ENCODE peak calls at places on chromosomes 6 and 20, in four cellular contexts. Q is Panc1, R is left ventricle myocardium inferior, X is testis. B is an unnamed sample. For H3K9me3, the result is how much of the 10 kb centered on the place peaks cover.

GRCh38 chr6:74931567-74931966 is 274.3 kb downstream of the COL12A1 start:
- DNase-seq in Q (no peak), R (no peak), X (no peak), B (no peak)

GRCh38 chr6:104766601-104767000 is 93.1 kb downstream of the HACE1 start:
- DNase-seq in X (no peak), Q (no peak), R (no peak), B (no peak)

GRCh38 chr20:50277460-50278376 is 87.1 kb downstream of the CEBPB start:
- DNase-seq in X (no peak), Q (no peak), R (no peak), B (no peak)

GRCh38 chr20:31570735-31571617 is 34.1 kb upstream of the ID1 start:
- DNase-seq in Q (no peak), R (no peak), X (no peak), B (no peak)

GRCh38 chr20:49938173-49939163 is 2.3 kb downstream of the RNF114 start:
- DNase-seq in R (peak), Q (no peak), X (peak), B (peak)

GRCh38 chr6:10399451-10399850 is 15.4 kb downstream of the TFAP2A start:
- DNase-seq in R (no peak), Q (no peak), X (no peak), B (no peak)

GRCh38 chr6:169654590-169655391 is 47.0 kb downstream of the WDR27 start:
- DNase-seq in R (peak), Q (peak), X (peak), B (peak)

GRCh38 chr6:168713839-168714238 is 272.9 kb downstream of the SMOC2 start:
- DNase-seq in R (no peak), Q (no peak), X (peak), B (no peak)

GRCh38 chr6:106114492-106114891 is 28.4 kb downstream of the PRDM1 start:
- DNase-seq in Q (no peak), X (no peak), R (no peak), B (no peak)

GRCh38 chr6:142152731-142153130 is 5.7 kb downstream of the VTA1 start:
- DNase-seq in X (no peak), Q (no peak), R (no peak), B (no peak)

GRCh38 chr6:113718588-113718987 is 138.6 kb upstream of the MARCKS start:
- DNase-seq in Q (no peak), R (no peak), X (no peak), B (no peak)

GRCh38 chr6:42627044-42627443 is 63.2 kb downstream of the UBR2 start:
- DNase-seq in R (no peak), Q (no peak), X (no peak), B (no peak)

GRCh38 chr6:33815854-33816253 is 12.1 kb upstream of the MLN start:
- DNase-seq in X (no peak), Q (no peak), R (no peak), B (no peak)

GRCh38 chr6:83518946-83519489 is 6.7 kb downstream of the PRSS35 start:
- DNase-seq in X (no peak), Q (no peak), R (no peak), B (no peak)

GRCh38 chr6:50713977-50714486 is 706 bp downstream of the TFAP2D start:
- DNase-seq in R (no peak), X (no peak), Q (no peak), B (no peak)

GRCh38 chr6:135012764-135013163 is 41.9 kb downstream of the HBS1L start:
- DNase-seq in R (no peak), X (no peak), Q (no peak), B (no peak)

GRCh38 chr6:88848870-88849269 is 114.5 kb downstream of the RNGTT start:
- DNase-seq in R (no peak), X (no peak), Q (no peak), B (no peak)

GRCh38 chr6:143745160-143746133 is 67.7 kb downstream of the PHACTR2 start:
- DNase-seq in X (peak), Q (no peak), R (no peak), B (no peak)

GRCh38 chr6:87714093-87714809 is 12.2 kb upstream of the AKIRIN2 start:
- DNase-seq in Q (no peak), X (no peak), R (no peak), B (no peak)

GRCh38 chr6:14270925-14271791 is 153.6 kb downstream of the CD83 start:
- DNase-seq in R (no peak), Q (no peak), X (no peak), B (no peak)

GRCh38 chr6:9537381-9537780 is 877.5 kb downstream of the TFAP2A start:
- DNase-seq in R (no peak), Q (no peak), X (no peak), B (no peak)

GRCh38 chr6:42569102-42570028 is 5.5 kb downstream of the UBR2 start:
- DNase-seq in X (no peak), Q (no peak), R (no peak), B (no peak)

GRCh38 chr6:65259080-65259479 is 447.9 kb downstream of the EYS start:
- DNase-seq in X (no peak), R (no peak), Q (no peak), B (no peak)

GRCh38 chr6:116254297-116254724 is 436 bp upstream of the TSPYL4 start:
- DNase-seq in X (no peak), R (no peak), Q (no peak), B (no peak)

GRCh38 chr20:60013296-60014142 is 55.3 kb downstream of the CDH26 start:
- DNase-seq in R (no peak), Q (no peak), X (no peak), B (no peak)

GRCh38 chr6:152863618-152864326 is 113.2 kb downstream of the VIP start:
- DNase-seq in Q (peak), X (peak), R (peak), B (peak)

GRCh38 chr6:164099535-164099982 is 685.0 kb downstream of the QKI start:
- DNase-seq in X (no peak), Q (no peak), R (no peak), B (no peak)

GRCh38 chr6:168182908-168183612 is 104.0 kb upstream of the FRMD1 start:
- DNase-seq in Q (no peak), R (no peak), X (no peak), B (no peak)

GRCh38 chr6:168432196-168432595 is 8.8 kb upstream of the SMOC2 start:
- DNase-seq in Q (no peak), R (no peak), X (no peak), B (no peak)

GRCh38 chr6:108561742-108562502 is 1.2 kb downstream of the FOXO3 start:
- DNase-seq in R (peak), X (no peak), Q (no peak), B (peak)

GRCh38 chr6:140319209-140319608 is 944.8 kb upstream of the CITED2 start:
- DNase-seq in X (no peak), R (no peak), Q (no peak), B (no peak)

GRCh38 chr20:46774943-46775560 is 65.6 kb downstream of the SLC2A10 start:
- DNase-seq in X (no peak), Q (no peak), R (no peak), B (no peak)

GRCh38 chr6:7593234-7593633 is 3.2 kb downstream of the SNRNP48 start:
- DNase-seq in X (no peak), R (no peak), Q (no peak), B (no peak)

GRCh38 chr6:7590918-7591302 is 912 bp downstream of the SNRNP48 start:
- DNase-seq in X (no peak), Q (no peak), R (peak), B (no peak)

GRCh38 chr6:7591770-7592169 is 1.8 kb downstream of the SNRNP48 start:
- DNase-seq in X (no peak), Q (no peak), R (no peak), B (no peak)

GRCh38 chr6:7589949-7590917 is at the start of gene SNRNP48:
- DNase-seq in R (peak), X (peak), Q (peak), B (peak)

DNA sequence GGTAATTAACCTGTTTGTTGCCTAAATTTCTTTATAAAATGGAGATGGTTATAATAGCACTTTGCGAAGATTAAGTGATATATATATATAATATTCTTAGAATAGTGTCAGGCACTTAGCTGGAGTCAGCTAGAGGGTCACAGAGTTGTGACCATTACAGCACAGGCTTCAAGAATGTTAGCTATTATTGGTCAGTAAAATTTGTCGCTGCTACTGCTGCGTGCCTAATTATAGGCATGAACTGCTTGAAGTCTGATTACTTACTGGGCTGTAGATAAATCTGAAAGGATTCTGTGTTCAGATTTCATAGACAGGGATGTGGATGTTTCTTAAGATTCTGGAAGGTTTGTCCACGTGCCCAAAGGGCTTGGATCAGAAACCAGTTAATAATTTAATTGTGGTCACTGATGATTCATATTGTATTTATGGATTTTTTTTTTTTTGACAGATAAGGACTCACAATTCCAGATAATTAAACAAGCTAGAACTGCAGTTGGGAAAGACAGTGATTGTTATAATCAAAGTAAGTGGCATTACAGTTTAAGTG is 4.7 kb downstream of the SNRNP48 start:
- DNase-seq in Q (no peak), X (no peak), R (no peak), B (no peak)
- TF ChIP-seq CTCF in Q (no peak), X (no peak), R (no peak), B (no peak)

GRCh38 chr6:5004373-5005037 is 668 bp upstream of the RPP40 start:
- DNase-seq in X (no peak), R (no peak), Q (no peak), B (no peak)

GRCh38 chr6:4994741-4995140 is 9.1 kb downstream of the RPP40 start:
- DNase-seq in Q (no peak), X (no peak), R (no peak), B (no peak)

GRCh38 chr6:5003604-5004372 is at the start of gene RPP40:
- DNase-seq in R (peak), Q (peak), X (peak), B (peak)

GRCh38 chr6:4997862-4998261 is 6.0 kb downstream of the RPP40 start:
- DNase-seq in Q (no peak), X (no peak), R (no peak), B (no peak)

DNA sequence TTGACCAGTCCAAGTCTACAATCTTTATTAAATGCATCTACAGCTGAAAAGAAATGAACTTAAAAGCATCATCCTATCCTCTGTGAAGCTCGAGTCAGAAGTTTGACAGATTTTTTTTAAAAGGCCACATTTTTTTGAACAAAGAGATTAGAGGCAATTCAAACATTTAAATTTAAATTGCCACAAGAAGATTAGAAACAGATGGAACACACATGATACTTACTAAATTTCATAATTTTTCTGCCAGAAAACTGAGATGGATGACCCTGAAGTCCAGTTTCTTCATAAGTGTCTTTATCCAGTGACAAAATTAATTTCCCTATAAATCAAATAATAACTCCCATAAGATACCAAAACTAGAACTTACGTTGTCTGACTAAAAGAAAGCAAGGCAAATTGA is 4.3 kb downstream of the RPP40 start:
- DNase-seq in R (no peak), X (no peak), Q (no peak), B (no peak)
- H3K9me3 ChIP-seq in R (under half), X (under half), Q (under half), B (under half)

DNA sequence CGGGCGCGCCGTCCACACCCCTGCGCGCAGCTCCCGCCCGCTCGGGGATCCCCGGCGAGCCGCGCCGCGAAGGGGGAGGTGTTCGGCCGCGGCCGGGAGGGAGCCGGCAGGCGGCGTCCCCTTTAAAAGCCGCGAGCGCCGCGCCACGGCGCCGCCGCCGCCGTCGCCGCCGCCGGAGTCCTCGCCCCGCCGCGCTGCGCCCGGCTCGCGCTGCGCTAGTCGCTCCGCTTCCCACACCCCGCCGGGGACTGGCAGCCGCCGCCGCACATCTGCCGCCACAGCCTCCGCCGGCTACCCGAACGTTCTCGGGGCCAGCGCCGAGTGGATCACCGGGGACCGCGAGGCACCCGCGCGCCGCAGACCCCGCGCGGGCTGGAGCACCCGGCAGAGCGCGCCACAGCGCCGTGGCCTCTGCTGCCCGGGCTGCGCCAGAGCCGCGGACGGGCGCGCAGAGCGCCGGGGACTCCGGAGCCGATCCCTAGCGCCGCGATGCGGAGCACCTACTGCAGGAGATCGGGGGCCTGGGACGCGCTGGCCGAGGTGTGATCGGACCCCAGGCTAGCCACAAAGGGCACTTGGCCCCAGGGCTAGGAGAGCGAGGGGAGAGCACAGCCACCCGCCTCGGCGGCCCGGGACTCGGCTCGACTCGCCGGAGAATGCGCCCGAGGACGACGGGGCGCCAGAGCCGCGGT is at the start of gene BMP2:
- DNase-seq in X (peak), Q (no peak), R (peak), B (peak)
- TF ChIP-seq CTCF in X (no peak), Q (peak), R (peak), B (no peak)

GRCh38 chr6:52374247-52374646 is 12.3 kb downstream of the PAQR8 start:
- DNase-seq in X (no peak), Q (no peak), R (no peak), B (no peak)

GRCh38 chr6:52375780-52376556 is 14.0 kb downstream of the PAQR8 start:
- DNase-seq in Q (no peak), X (peak), R (no peak), B (no peak)

GRCh38 chr6:52377538-52378221 is 15.7 kb downstream of the PAQR8 start:
- DNase-seq in R (no peak), X (no peak), Q (no peak), B (no peak)

GRCh38 chr6:52373294-52373693 is 11.3 kb downstream of the PAQR8 start:
- DNase-seq in X (no peak), R (no peak), Q (no peak), B (no peak)

DNA sequence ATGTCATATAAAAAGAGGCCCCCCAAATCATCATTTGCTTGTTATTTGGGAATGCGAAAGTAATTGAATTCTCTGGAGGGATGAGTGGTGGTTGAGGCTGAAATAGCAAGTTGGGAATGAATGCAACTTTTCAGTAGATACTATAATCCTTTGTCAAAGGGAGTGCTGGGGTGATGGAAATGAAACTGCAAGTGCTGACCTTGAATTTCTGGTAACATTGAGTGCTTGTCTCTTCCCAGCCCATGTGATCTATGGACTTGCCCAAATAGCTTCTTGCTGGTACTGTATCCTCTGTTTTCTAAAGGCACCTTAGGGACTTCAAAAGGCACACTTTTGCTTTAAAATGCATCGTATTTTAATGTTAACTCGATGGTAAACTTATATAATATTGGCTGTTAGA is 14.8 kb downstream of the PAQR8 start:
- DNase-seq in Q (no peak), X (peak), R (no peak), B (no peak)
- H3K9me3 ChIP-seq in Q (under half), X (under half), R (under half), B (under half)

B was measured in right lobe of liver.